ENCODE peak calls at places on chromosomes 4 and X, in four cellular contexts. One of them, this sample, is unnamed.

GRCh38 chr4:109738104-109738872 is 8.4 kb upstream of the PLA2G12A start:
- DNase-seq in Right ventricle myocardium superior: no peak
- DNase-seq in retina: no peak
- DNase-seq in posterior cingulate gyrus: no peak
- DNase-seq in this sample: peak; percentile 58

GRCh38 chrX:152821145-152821765 is 9.3 kb downstream of the CETN2 start:
- DNase-seq in Right ventricle myocardium superior: no peak
- DNase-seq in retina: no peak
- DNase-seq in posterior cingulate gyrus: no peak
- DNase-seq in this sample: no peak

GRCh38 chrX:18668059-18668458 is 3.8 kb downstream of the RS1 start:
- DNase-seq in Right ventricle myocardium superior: no peak
- DNase-seq in retina: no peak
- DNase-seq in posterior cingulate gyrus: no peak
- DNase-seq in this sample: no peak

GRCh38 chrX:54473993-54474859 is 21.8 kb downstream of the FGD1 start:
- DNase-seq in Right ventricle myocardium superior: no peak
- DNase-seq in retina: no peak
- DNase-seq in posterior cingulate gyrus: no peak
- DNase-seq in this sample: no peak

GRCh38 chr4:137768881-137769280 is 236.6 kb upstream of the PCDH18 start:
- DNase-seq in Right ventricle myocardium superior: no peak
- DNase-seq in retina: no peak
- DNase-seq in posterior cingulate gyrus: no peak
- DNase-seq in this sample: no peak

GRCh38 chr4:69936566-69936965 is 5.7 kb downstream of the CSN1S1 start:
- DNase-seq in Right ventricle myocardium superior: no peak
- DNase-seq in retina: no peak
- DNase-seq in posterior cingulate gyrus: no peak
- DNase-seq in this sample: no peak

GRCh38 chrX:7330551-7330950 is 182.6 kb upstream of the PUDP start:
- DNase-seq in Right ventricle myocardium superior: no peak
- DNase-seq in retina: no peak
- DNase-seq in posterior cingulate gyrus: no peak
- DNase-seq in this sample: no peak

GRCh38 chr4:184548651-184549341 is 74.4 kb upstream of the IRF2 start:
- DNase-seq in Right ventricle myocardium superior: no peak
- DNase-seq in retina: no peak
- DNase-seq in posterior cingulate gyrus: no peak
- DNase-seq in this sample: no peak

GRCh38 chr4:141389649-141390048 is 169.0 kb downstream of the ZNF330 start:
- DNase-seq in Right ventricle myocardium superior: no peak
- DNase-seq in retina: no peak
- DNase-seq in posterior cingulate gyrus: no peak
- DNase-seq in this sample: no peak

GRCh38 chr4:11805837-11806236 is 377.1 kb upstream of the HS3ST1 start:
- DNase-seq in Right ventricle myocardium superior: no peak
- DNase-seq in retina: no peak
- DNase-seq in posterior cingulate gyrus: no peak
- DNase-seq in this sample: no peak

GRCh38 chr4:3657917-3658913 is 108.0 kb upstream of the ADRA2C start:
- DNase-seq in Right ventricle myocardium superior: peak; percentile 57
- DNase-seq in retina: no peak
- DNase-seq in posterior cingulate gyrus: no peak
- DNase-seq in this sample: no peak

GRCh38 chrX:120603707-120604358 is at the start of gene MCTS1:
- DNase-seq in Right ventricle myocardium superior: peak; percentile 86
- DNase-seq in retina: peak; percentile 88
- DNase-seq in posterior cingulate gyrus: peak; percentile 70
- DNase-seq in this sample: peak; percentile 92

GRCh38 chr4:54231419-54232150 is 2.5 kb downstream of the PDGFRA start:
- DNase-seq in Right ventricle myocardium superior: peak; percentile 81
- DNase-seq in retina: peak; percentile 58
- DNase-seq in posterior cingulate gyrus: no peak
- DNase-seq in this sample: no peak

GRCh38 chr4:140707325-140707724 is 48.9 kb downstream of the TBC1D9 start:
- DNase-seq in Right ventricle myocardium superior: no peak
- DNase-seq in retina: no peak
- DNase-seq in posterior cingulate gyrus: no peak
- DNase-seq in this sample: no peak

GRCh38 chrX:39821011-39821708 is 276.6 kb downstream of the BCOR start:
- DNase-seq in Right ventricle myocardium superior: peak; percentile 52
- DNase-seq in retina: peak; percentile 69
- DNase-seq in posterior cingulate gyrus: no peak
- DNase-seq in this sample: peak; percentile 74

GRCh38 chr4:16079046-16079445 is 4.8 kb downstream of the PROM1 start:
- DNase-seq in Right ventricle myocardium superior: no peak
- DNase-seq in retina: no peak
- DNase-seq in posterior cingulate gyrus: no peak
- DNase-seq in this sample: no peak

GRCh38 chr4:6372649-6373525 is 99.5 kb downstream of the PPP2R2C start:
- DNase-seq in Right ventricle myocardium superior: peak; percentile 4
- DNase-seq in retina: peak; percentile 56
- DNase-seq in posterior cingulate gyrus: peak; percentile 56
- DNase-seq in this sample: no peak

GRCh38 chr4:45119376-45119775 is 393.0 kb upstream of the GNPDA2 start:
- DNase-seq in Right ventricle myocardium superior: no peak
- DNase-seq in retina: no peak
- DNase-seq in posterior cingulate gyrus: no peak
- DNase-seq in this sample: no peak

GRCh38 chrX:129697204-129697829 is 41.5 kb upstream of the XPNPEP2 start:
- DNase-seq in Right ventricle myocardium superior: no peak
- DNase-seq in retina: no peak
- DNase-seq in posterior cingulate gyrus: no peak
- DNase-seq in this sample: no peak

GRCh38 chrX:153765138-153766079 is 1.4 kb downstream of the PLXNB3 start:
- DNase-seq in Right ventricle myocardium superior: peak; percentile 48
- DNase-seq in retina: no peak
- DNase-seq in posterior cingulate gyrus: peak; percentile 76
- DNase-seq in this sample: peak; percentile 80

GRCh38 chr4:165994706-165995105 is 121.7 kb downstream of the TLL1 start:
- DNase-seq in Right ventricle myocardium superior: no peak
- DNase-seq in retina: no peak
- DNase-seq in posterior cingulate gyrus: no peak
- DNase-seq in this sample: no peak

This sample was measured in spleen.